ENCODE peak calls at places on chromosomes 13 and 19, in nine cellular contexts. C is pancreas, G is amygdala, I is nucleus accumbens, T is cardiac fibroblast, E is GM23248, P is neural crest cell, F is hippocampal formation, U is mucosa of descending colon. K is an unnamed sample.

GRCh38 chr13:88281846-88282245 is 610.7 kb downstream of the SLITRK5 start:
- DNase-seq in C (no peak), G (no peak), I (no peak), T (no peak), E (no peak), P (no peak), F (no peak), U (no peak), K (peak; percentile 3)

GRCh38 chr19:55088021-55088451 is 12.4 kb downstream of the EPS8L1 start:
- DNase-seq in C (no peak), G (no peak), I (no peak), T (no peak), E (no peak), P (no peak), F (no peak), U (peak; percentile 46), K (no peak)

GRCh38 chr19:53870485-53870844 is 2.8 kb downstream of the MYADM start:
- DNase-seq in C (no peak), G (no peak), I (no peak), T (no peak), E (no peak), P (no peak), F (no peak), U (peak; percentile 66), K (no peak)

GRCh38 chr13:28117689-28118377 is 17.5 kb upstream of the FLT3 start:
- DNase-seq in C (no peak), G (no peak), I (no peak), T (peak; percentile 63), E (no peak), P (no peak), F (peak; percentile 2), U (no peak), K (no peak)

GRCh38 chr19:23460656-23461055 is 65.4 kb upstream of the ZNF91 start:
- DNase-seq in C (no peak), G (no peak), I (no peak), T (no peak), E (no peak), P (no peak), F (no peak), U (no peak), K (no peak)

GRCh38 chr19:30163663-30164062 is 208.5 kb upstream of the ZNF536 start:
- DNase-seq in C (no peak), G (no peak), I (no peak), T (no peak), E (no peak), P (no peak), F (no peak), U (no peak), K (no peak)

GRCh38 chr13:31476266-31476665 is 263.1 kb upstream of the RXFP2 start:
- DNase-seq in C (no peak), G (no peak), I (no peak), T (peak; percentile 93), E (peak; percentile 84), P (no peak), F (no peak), U (no peak), K (peak; percentile 79)

GRCh38 chr19:30046522-30046921 is 104.5 kb downstream of the URI1 start:
- DNase-seq in C (no peak), G (peak; percentile 53), I (no peak), T (no peak), E (peak; percentile 29), P (no peak), F (peak; percentile 27), U (no peak), K (peak; percentile 72)

GRCh38 chr19:3608750-3609322 is 2.2 kb upstream of the TBXA2R start:
- DNase-seq in C (no peak), G (no peak), I (no peak), T (peak; percentile 38), E (no peak), P (no peak), F (no peak), U (no peak), K (peak; percentile 63)

GRCh38 chr19:50546527-50547221 is 21.6 kb downstream of the LRRC4B start:
- DNase-seq in C (no peak), G (no peak), I (no peak), T (no peak), E (no peak), P (no peak), F (no peak), U (no peak), K (no peak)

GRCh38 chr13:45879666-45880065 is 28.1 kb upstream of the SIAH3 start:
- DNase-seq in C (no peak), G (no peak), I (no peak), T (no peak), E (no peak), P (no peak), F (no peak), U (no peak), K (peak; percentile 9)

GRCh38 chr13:109131698-109132257 is 502.4 kb downstream of the MYO16 start:
- DNase-seq in C (no peak), G (peak; percentile 20), I (no peak), T (peak; percentile 40), E (peak; percentile 48), P (no peak), F (no peak), U (no peak), K (peak; percentile 67)

GRCh38 chr19:2167896-2168618 is 4.3 kb downstream of the DOT1L start:
- DNase-seq in C (peak; percentile 49), G (peak; percentile 42), I (no peak), T (peak; percentile 66), E (peak; percentile 74), P (no peak), F (peak; percentile 29), U (peak; percentile 85), K (peak; percentile 40)

GRCh38 chr13:105587786-105588185 is 947.7 kb downstream of the EFNB2 start:
- DNase-seq in C (no peak), G (no peak), I (no peak), T (no peak), E (no peak), P (no peak), F (no peak), U (no peak), K (peak; percentile 46)